ENCODE peak calls at places on chromosomes 11 and 22, in seven cellular contexts. P, U, F, Q, C, O and J are unnamed samples.

GRCh38 chr11:76719281-76719680 is 48.7 kb upstream of the LRRC32 start:
- DNase-seq in P (no peak), U (no peak), F (no peak), Q (no peak), C (no peak), O (no peak), J (no peak)

GRCh38 chr11:17730608-17731462 is 3.7 kb upstream of the KCNC1 start:
- DNase-seq in P (peak), U (peak), F (peak), Q (peak), C (peak), O (peak), J (peak)

GRCh38 chr11:36684840-36685800 is 87.1 kb upstream of the RAG2 start:
- DNase-seq in P (no peak), U (no peak), F (peak), Q (no peak), C (no peak), O (no peak), J (no peak)

GRCh38 chr11:104968365-104968855 is at the start of gene CASP4:
- DNase-seq in P (peak), U (peak), F (no peak), Q (peak), C (peak), O (peak), J (no peak)

GRCh38 chr11:79262221-79262620 is 178.6 kb downstream of the TENM4 start:
- DNase-seq in P (peak), U (no peak), F (no peak), Q (no peak), C (peak), O (no peak), J (no peak)

GRCh38 chr22:39238966-39239510 is 5.7 kb downstream of the PDGFB start:
- DNase-seq in P (no peak), U (no peak), F (no peak), Q (no peak), C (no peak), O (no peak), J (no peak)

GRCh38 chr11:46437106-46437689 is 45.6 kb upstream of the CHRM4 start:
- DNase-seq in P (no peak), U (no peak), F (no peak), Q (no peak), C (no peak), O (no peak), J (no peak)

GRCh38 chr22:45207981-45208664 is 32.6 kb downstream of the KIAA0930 start:
- DNase-seq in P (peak), U (peak), F (no peak), Q (peak), C (peak), O (no peak), J (peak)

GRCh38 chr22:46727813-46728364 is 10.2 kb downstream of the CERK start:
- DNase-seq in P (no peak), U (no peak), F (no peak), Q (no peak), C (no peak), O (no peak), J (no peak)

GRCh38 chr11:10155793-10156490 is 138.1 kb downstream of the SBF2 start:
- DNase-seq in P (no peak), U (no peak), F (no peak), Q (no peak), C (no peak), O (no peak), J (no peak)

GRCh38 chr11:118488480-118489109 is 38.7 kb upstream of the TTC36 start:
- DNase-seq in P (peak), U (peak), F (peak), Q (peak), C (peak), O (peak), J (no peak)

GRCh38 chr11:64409707-64410395 is 50.9 kb downstream of the RPS6KA4 start:
- DNase-seq in P (no peak), U (peak), F (no peak), Q (no peak), C (peak), O (no peak), J (no peak)

GRCh38 chr11:66112640-66113098 is 42.6 kb downstream of the PACS1 start:
- DNase-seq in P (peak), U (peak), F (no peak), Q (no peak), C (peak), O (peak), J (no peak)

GRCh38 chr11:41307371-41308080 is 151.9 kb downstream of the LRRC4C start:
- DNase-seq in P (no peak), U (no peak), F (no peak), Q (no peak), C (no peak), O (no peak), J (no peak)

GRCh38 chr22:49064836-49065235 is 762.8 kb downstream of the BRD1 start:
- DNase-seq in P (no peak), U (no peak), F (no peak), Q (no peak), C (no peak), O (no peak), J (no peak)

GRCh38 chr11:41784513-41785335 is 325.3 kb upstream of the LRRC4C start:
- DNase-seq in P (peak), U (no peak), F (no peak), Q (no peak), C (no peak), O (no peak), J (no peak)

GRCh38 chr11:111327908-111328624 is 29.7 kb downstream of the POU2AF3 start:
- DNase-seq in P (no peak), U (no peak), F (no peak), Q (no peak), C (no peak), O (no peak), J (no peak)

GRCh38 chr11:48248902-48249301 is 4.0 kb downstream of the OR4X2 start:
- DNase-seq in P (no peak), U (no peak), F (no peak), Q (no peak), C (no peak), O (no peak), J (no peak)

GRCh38 chr11:72072348-72072747 is 8.0 kb downstream of the NUMA1 start:
- DNase-seq in P (peak), U (peak), F (no peak), Q (peak), C (peak), O (peak), J (no peak)

GRCh38 chr11:132077416-132077815 is 707.0 kb downstream of the NTM start:
- DNase-seq in P (no peak), U (no peak), F (no peak), Q (no peak), C (no peak), O (no peak), J (no peak)

GRCh38 chr11:131666006-131666405 is 295.6 kb downstream of the NTM start:
- DNase-seq in P (no peak), U (no peak), F (no peak), Q (no peak), C (no peak), O (no peak), J (no peak)

GRCh38 chr22:49203863-49204598 is 623.6 kb downstream of the BRD1 start:
- DNase-seq in P (no peak), U (no peak), F (no peak), Q (no peak), C (no peak), O (no peak), J (peak)

GRCh38 chr22:30047364-30047738 is 32.9 kb upstream of the HORMAD2 start:
- DNase-seq in P (peak), U (peak), F (peak), Q (no peak), C (no peak), O (peak), J (no peak)

GRCh38 chr22:30245181-30245984 is 1.2 kb downstream of the LIF start:
- DNase-seq in P (no peak), U (no peak), F (no peak), Q (no peak), C (no peak), O (no peak), J (no peak)

GRCh38 chr22:46710842-46711241 is 27.2 kb downstream of the CERK start:
- DNase-seq in P (no peak), U (no peak), F (no peak), Q (no peak), C (no peak), O (no peak), J (no peak)

GRCh38 chr11:19715373-19715772 is 2.7 kb downstream of the NAV2 start:
- DNase-seq in P (peak), U (peak), F (no peak), Q (peak), C (peak), O (no peak), J (no peak)

GRCh38 chr11:6474423-6474792 is 667 bp upstream of the TRIM3 start:
- DNase-seq in P (no peak), U (no peak), F (no peak), Q (no peak), C (no peak), O (no peak), J (no peak)

GRCh38 chr22:23565942-23566715 is 14.0 kb downstream of the IGLL1 start:
- DNase-seq in P (no peak), U (no peak), F (no peak), Q (no peak), C (no peak), O (no peak), J (peak)
- H3K4me3 ChIP-seq in P (no peak), U (no peak), F (peak), Q (peak), C (peak), O (no peak), J (peak)

GRCh38 chr11:22441831-22442230 is 103.7 kb downstream of the SLC17A6 start:
- DNase-seq in P (no peak), U (no peak), F (no peak), Q (no peak), C (no peak), O (no peak), J (no peak)
- H3K4me3 ChIP-seq in P (no peak), U (no peak), F (no peak), Q (no peak), C (no peak), O (no peak), J (no peak)

GRCh38 chr11:13011366-13012036 is 2.4 kb downstream of the RASSF10 start:
- DNase-seq in P (no peak), U (no peak), F (no peak), Q (no peak), C (no peak), O (no peak), J (no peak)
- H3K4me3 ChIP-seq in P (no peak), U (no peak), F (no peak), Q (no peak), C (no peak), O (no peak), J (peak)

GRCh38 chr11:114172055-114172861 is 112.7 kb downstream of the ZBTB16 start:
- DNase-seq in P (no peak), U (no peak), F (no peak), Q (no peak), C (no peak), O (no peak), J (no peak)

GRCh38 chr11:114172871-114173444 is 113.4 kb downstream of the ZBTB16 start:
- DNase-seq in P (no peak), U (no peak), F (no peak), Q (no peak), C (no peak), O (peak), J (no peak)

GRCh38 chr11:114170226-114170625 is 110.7 kb downstream of the ZBTB16 start:
- DNase-seq in P (no peak), U (no peak), F (no peak), Q (no peak), C (no peak), O (no peak), J (no peak)

GRCh38 chr11:114169321-114169749 is 109.8 kb downstream of the ZBTB16 start:
- DNase-seq in P (peak), U (peak), F (no peak), Q (no peak), C (no peak), O (no peak), J (no peak)

DNA sequence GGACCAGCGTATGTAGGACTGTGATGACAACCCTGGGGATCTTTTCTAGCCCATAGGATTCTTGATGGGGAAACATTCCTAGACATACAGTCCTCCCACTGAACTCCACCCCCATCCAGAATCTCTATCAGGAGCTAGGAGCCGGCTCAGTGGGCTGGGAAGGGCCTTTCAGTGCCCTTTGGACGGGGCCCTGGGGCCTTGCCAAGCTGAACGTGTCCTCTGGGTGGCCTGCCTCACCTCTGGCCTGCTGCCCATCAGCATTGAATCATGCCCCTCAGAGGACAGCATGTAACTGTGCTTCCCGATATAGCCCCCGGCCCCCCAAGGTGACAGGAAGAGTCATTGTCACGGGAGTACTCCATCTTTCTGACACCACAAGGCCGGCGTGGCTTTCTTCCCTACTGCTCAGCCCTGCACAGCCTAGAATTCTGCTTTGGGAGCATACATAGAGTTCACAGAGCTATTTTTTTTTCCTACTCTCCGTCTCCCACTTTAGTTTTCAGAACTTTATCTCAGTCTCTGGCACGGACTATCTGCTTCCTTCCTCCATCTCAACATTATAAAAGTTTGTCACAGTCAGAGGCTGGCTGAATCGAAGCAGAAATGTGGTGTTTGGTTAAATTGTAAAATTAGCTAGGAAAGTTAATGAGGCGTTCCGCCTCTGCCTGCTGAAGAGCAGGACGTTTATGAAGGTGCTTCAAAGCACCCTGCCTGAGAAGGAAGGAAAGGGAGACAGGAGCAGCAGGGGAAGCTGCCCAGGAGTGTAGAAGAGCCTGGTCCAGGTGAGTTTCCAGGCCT is 111.9 kb downstream of the ZBTB16 start:
- DNase-seq in P (peak), U (peak), F (no peak), Q (no peak), C (no peak), O (no peak), J (peak)
- H3K4me3 ChIP-seq in P (no peak), U (no peak), F (no peak), Q (no peak), C (no peak), O (no peak), J (peak)

GRCh38 chr11:69086741-69087524 is 38.2 kb downstream of the TPCN2 start:
- DNase-seq in P (no peak), U (no peak), F (no peak), Q (no peak), C (no peak), O (no peak), J (peak)

GRCh38 chr11:69089258-69089657 is 40.5 kb downstream of the TPCN2 start:
- DNase-seq in P (peak), U (peak), F (no peak), Q (no peak), C (peak), O (no peak), J (peak)

GRCh38 chr11:69086152-69086551 is 37.4 kb downstream of the TPCN2 start:
- DNase-seq in P (peak), U (peak), F (no peak), Q (no peak), C (no peak), O (no peak), J (no peak)

GRCh38 chr11:69087811-69088210 is 39.1 kb downstream of the TPCN2 start:
- DNase-seq in P (no peak), U (no peak), F (no peak), Q (no peak), C (no peak), O (no peak), J (peak)

GRCh38 chr11:69088676-69089146 is 40.0 kb downstream of the TPCN2 start:
- DNase-seq in P (peak), U (peak), F (peak), Q (peak), C (peak), O (peak), J (peak)
- H3K4me3 ChIP-seq in P (no peak), U (no peak), F (no peak), Q (no peak), C (no peak), O (no peak), J (no peak)

GRCh38 chr22:37213941-37214340 is 1.7 kb upstream of the SSTR3 start:
- DNase-seq in P (no peak), U (no peak), F (no peak), Q (no peak), C (no peak), O (no peak), J (peak)

GRCh38 chr22:37211853-37212173 is 464 bp downstream of the SSTR3 start:
- DNase-seq in P (no peak), U (no peak), F (no peak), Q (no peak), C (no peak), O (no peak), J (peak)

GRCh38 chr22:37211075-37211852 is 1.0 kb downstream of the SSTR3 start:
- DNase-seq in P (no peak), U (no peak), F (no peak), Q (no peak), C (no peak), O (no peak), J (peak)

GRCh38 chr22:37213218-37213855 is 1.1 kb upstream of the SSTR3 start:
- DNase-seq in P (no peak), U (no peak), F (no peak), Q (no peak), C (no peak), O (no peak), J (peak)

GRCh38 chr22:37212174-37212906 is at the start of gene SSTR3:
- DNase-seq in P (no peak), U (no peak), F (no peak), Q (no peak), C (no peak), O (no peak), J (peak)
- H3K4me3 ChIP-seq in P (no peak), U (no peak), F (no peak), Q (no peak), C (no peak), O (no peak), J (no peak)

GRCh38 chr11:107856981-107857517 is 1.5 kb downstream of the SLC35F2 start:
- DNase-seq in P (no peak), U (peak), F (no peak), Q (no peak), C (no peak), O (no peak), J (no peak)
- H3K4me3 ChIP-seq in P (no peak), U (peak), F (no peak), Q (peak), C (no peak), O (peak), J (no peak)